ENCODE peak calls at places on chromosome 7, in six cellular contexts. O is heart right ventricle, I is astrocyte of the spinal cord, U is H4, V is endothelial cell of umbilical vein, B is pancreas. T is an unnamed sample.

GRCh38 chr7:92590711-92591310 is 621 bp upstream of the FAM133B start:
- DNase-seq in O (no peak), I (no peak), U (no peak), V (no peak), B (no peak), T (no peak)

GRCh38 chr7:90642978-90643377 is 46.9 kb downstream of the CDK14 start:
- DNase-seq in O (no peak), I (no peak), U (no peak), V (no peak), B (no peak), T (no peak)

GRCh38 chr7:157013602-157014549 is 3.4 kb upstream of the MNX1 start:
- DNase-seq in O (no peak), I (no peak), U (no peak), V (no peak), B (no peak), T (no peak)

GRCh38 chr7:94088560-94088959 is 84.4 kb upstream of the BET1 start:
- DNase-seq in O (no peak), I (peak), U (no peak), V (peak), B (no peak), T (no peak)

GRCh38 chr7:66303454-66304160 is 98.5 kb downstream of the TPST1 start:
- DNase-seq in O (no peak), I (no peak), U (no peak), V (no peak), B (no peak), T (no peak)

GRCh38 chr7:28130277-28130676 is 50.3 kb downstream of the JAZF1 start:
- DNase-seq in O (no peak), I (peak), U (peak), V (no peak), B (no peak), T (no peak)

GRCh38 chr7:98223351-98223897 is 12.2 kb downstream of the BHLHA15 start:
- DNase-seq in O (no peak), I (no peak), U (no peak), V (no peak), B (peak), T (no peak)

GRCh38 chr7:122764020-122764419 is 61.3 kb upstream of the RNF148 start:
- DNase-seq in O (no peak), I (no peak), U (no peak), V (peak), B (no peak), T (peak)

GRCh38 chr7:102468416-102469350 is 3.9 kb downstream of the LRWD1 start:
- DNase-seq in O (no peak), I (no peak), U (no peak), V (no peak), B (peak), T (no peak)

GRCh38 chr7:1817061-1817712 is 147.1 kb downstream of the ELFN1 start:
- DNase-seq in O (no peak), I (no peak), U (no peak), V (no peak), B (no peak), T (no peak)

GRCh38 chr7:76048668-76048988 is 722 bp downstream of the MDH2 start:
- DNase-seq in O (no peak), I (no peak), U (no peak), V (no peak), B (no peak), T (no peak)

GRCh38 chr7:36287371-36288241 is 102.1 kb upstream of the ANLN start:
- DNase-seq in O (no peak), I (no peak), U (no peak), V (no peak), B (peak), T (peak)

GRCh38 chr7:117241088-117241487 is 81.8 kb downstream of the WNT2 start:
- DNase-seq in O (no peak), I (no peak), U (no peak), V (no peak), B (no peak), T (no peak)

GRCh38 chr7:120813089-120813488 is 44.9 kb downstream of the TSPAN12 start:
- DNase-seq in O (no peak), I (no peak), U (no peak), V (no peak), B (no peak), T (no peak)

GRCh38 chr7:82677064-82677463 is 233.5 kb upstream of the CACNA2D1 start:
- DNase-seq in O (no peak), I (no peak), U (no peak), V (no peak), B (no peak), T (no peak)

GRCh38 chr7:29106128-29106988 is 40.0 kb downstream of the CPVL start:
- DNase-seq in O (peak), I (peak), U (peak), V (peak), B (no peak), T (peak)

GRCh38 chr7:43890468-43890867 is 15.9 kb downstream of the URGCP start:
- DNase-seq in O (no peak), I (no peak), U (no peak), V (no peak), B (no peak), T (no peak)

GRCh38 chr7:33195264-33195663 is 65.9 kb downstream of the BBS9 start:
- DNase-seq in O (no peak), I (peak), U (peak), V (no peak), B (no peak), T (no peak)

GRCh38 chr7:106464651-106465050 is 179.9 kb upstream of the NAMPT start:
- DNase-seq in O (no peak), I (no peak), U (no peak), V (no peak), B (no peak), T (no peak)

GRCh38 chr7:116653204-116653603 is 18.8 kb upstream of the MET start:
- DNase-seq in O (no peak), I (peak), U (peak), V (no peak), B (no peak), T (peak)